ENCODE peak calls at places on chromosomes 7 and 10, in six cellular contexts. R is AG10803, O is foreskin fibroblast, A is fibroblast of lung, V is cardiac fibroblast, X is astrocyte of the spinal cord. G is an unnamed sample.

GRCh38 chr7:127587663-127588018 is 570 bp upstream of the ARF5 start:
- DNase-seq in R (no peak), O (no peak), A (no peak), V (no peak), X (no peak), G (no peak)

GRCh38 chr7:4202154-4202553 is 479.9 kb upstream of the FOXK1 start:
- DNase-seq in R (no peak), O (no peak), A (no peak), V (no peak), X (no peak), G (no peak)

GRCh38 chr7:129262333-129262732 is 37.5 kb downstream of the AHCYL2 start:
- DNase-seq in R (no peak), O (no peak), A (peak; percentile 15), V (no peak), X (peak; percentile 35), G (no peak)

GRCh38 chr7:72283309-72283708 is 128.8 kb downstream of the CALN1 start:
- DNase-seq in R (no peak), O (no peak), A (no peak), V (no peak), X (no peak), G (no peak)

GRCh38 chr7:135755351-135755753 is 6.7 kb upstream of the FAM180A start:
- DNase-seq in R (no peak), O (no peak), A (no peak), V (no peak), X (no peak), G (peak; percentile 32)

GRCh38 chr10:130220251-130221185 is 84.3 kb downstream of the GLRX3 start:
- DNase-seq in R (no peak), O (no peak), A (no peak), V (no peak), X (no peak), G (no peak)

GRCh38 chr7:127717502-127718125 is 65.6 kb downstream of the SND1 start:
- DNase-seq in R (no peak), O (no peak), A (no peak), V (peak; percentile 68), X (peak; percentile 42), G (peak; percentile 35)

GRCh38 chr7:53642361-53642760 is 606.9 kb downstream of the POM121L12 start:
- DNase-seq in R (no peak), O (no peak), A (no peak), V (no peak), X (peak; percentile 11), G (no peak)

GRCh38 chr10:112950714-112951348 is 784 bp downstream of the TCF7L2 start:
- DNase-seq in R (no peak), O (peak; percentile 57), A (peak; percentile 53), V (peak; percentile 57), X (peak; percentile 46), G (peak; percentile 50)

GRCh38 chr10:9382199-9382598 is 1327.7 kb downstream of the GATA3 start:
- DNase-seq in R (no peak), O (no peak), A (no peak), V (no peak), X (no peak), G (no peak)

GRCh38 chr10:32139223-32140073 is 83.2 kb upstream of the KIF5B start:
- DNase-seq in R (peak; percentile 91), O (peak; percentile 97), A (peak; percentile 96), V (peak; percentile 97), X (peak; percentile 97), G (peak; percentile 95)

GRCh38 chr10:46520941-46521340 is 35.5 kb downstream of the GPRIN2 start:
- DNase-seq in R (peak; percentile 44), O (no peak), A (peak; percentile 35), V (peak; percentile 37), X (peak; percentile 73), G (peak; percentile 50)

GRCh38 chr7:4792537-4793126 is 17.2 kb downstream of the AP5Z1 start:
- DNase-seq in R (peak; percentile 22), O (peak; percentile 57), A (peak; percentile 8), V (no peak), X (peak; percentile 15), G (no peak)

GRCh38 chr10:122647383-122647968 is 52.2 kb downstream of the C10orf120 start:
- DNase-seq in R (no peak), O (no peak), A (no peak), V (no peak), X (no peak), G (no peak)

GRCh38 chr7:42227523-42227922 is 9.5 kb downstream of the GLI3 start:
- DNase-seq in R (no peak), O (no peak), A (no peak), V (no peak), X (no peak), G (no peak)

GRCh38 chr7:113217314-113217713 is 99.0 kb upstream of the SMIM30 start:
- DNase-seq in R (no peak), O (no peak), A (no peak), V (no peak), X (no peak), G (no peak)

GRCh38 chr10:77392851-77393250 is 244.8 kb downstream of the KCNMA1 start:
- DNase-seq in R (peak; percentile 96), O (peak; percentile 99), A (peak; percentile 91), V (peak; percentile 99), X (peak; percentile 96), G (peak; percentile 96)

GRCh38 chr10:128398103-128398502 is 271.9 kb upstream of the MKI67 start:
- DNase-seq in R (no peak), O (no peak), A (no peak), V (no peak), X (no peak), G (no peak)

GRCh38 chr10:88152720-88153119 is 289.3 kb downstream of the PTEN start:
- DNase-seq in R (peak; percentile 99), O (peak; percentile 99), A (peak; percentile 77), V (peak; percentile 98), X (peak; percentile 86), G (peak; percentile 96)

GRCh38 chr10:121553861-121554264 is 44.4 kb downstream of the FGFR2 start:
- DNase-seq in R (no peak), O (no peak), A (no peak), V (no peak), X (no peak), G (no peak)

GRCh38 chr7:157554393-157555238 is 217.8 kb downstream of the DNAJB6 start:
- DNase-seq in R (no peak), O (no peak), A (no peak), V (no peak), X (no peak), G (no peak)

GRCh38 chr7:45105588-45106188 is 5.8 kb downstream of the TBRG4 start:
- DNase-seq in R (no peak), O (no peak), A (no peak), V (no peak), X (no peak), G (no peak)

GRCh38 chr10:17213646-17214349 is 12.3 kb upstream of the TRDMT1 start:
- DNase-seq in R (peak; percentile 26), O (peak; percentile 73), A (peak; percentile 70), V (peak; percentile 83), X (peak; percentile 78), G (peak; percentile 27)

DNA sequence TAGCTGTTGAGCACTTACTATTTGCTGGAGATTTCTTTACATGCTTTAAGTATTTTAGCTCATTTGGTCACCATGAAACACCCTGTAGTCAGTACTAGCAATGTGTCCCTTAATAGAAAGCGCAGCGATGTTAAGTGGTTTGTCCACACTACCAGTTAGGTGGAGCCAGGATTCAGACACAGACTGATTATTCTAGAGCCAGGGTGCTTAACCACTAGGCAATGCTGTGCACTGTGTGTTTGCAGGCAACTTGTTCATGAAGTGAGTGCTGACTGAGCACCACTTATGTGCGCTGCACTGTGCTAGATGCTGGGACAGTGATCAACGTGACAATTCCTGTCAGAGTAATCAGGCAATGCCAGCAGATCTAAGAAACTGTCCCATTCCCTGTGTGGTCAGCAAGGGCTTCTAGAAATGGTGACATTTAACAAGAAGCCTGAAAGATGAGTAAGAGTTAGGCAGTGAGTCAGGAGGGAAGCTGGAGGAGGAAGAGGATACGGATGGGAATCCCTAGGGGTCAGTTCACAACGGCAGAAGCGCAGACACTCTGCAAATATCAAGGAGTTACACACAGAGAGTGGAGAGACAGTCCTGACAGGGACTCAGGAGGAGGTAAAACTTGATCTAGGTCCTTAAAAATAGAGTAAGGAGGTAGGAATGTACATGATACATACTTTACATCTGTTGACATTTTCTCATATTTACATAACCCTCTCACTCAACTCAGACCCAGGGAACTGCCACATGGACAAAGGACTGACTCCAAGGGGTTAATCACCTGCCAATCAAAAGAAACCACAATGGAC is 69.7 kb upstream of the EGR2 start:
- DNase-seq in R (peak; percentile 33), O (peak; percentile 38), A (peak; percentile 32), V (peak; percentile 85), X (peak; percentile 54), G (peak; percentile 30)
- H3K4me3 ChIP-seq in R (no peak overlapping the region), O (no peak overlapping the region), A (no peak overlapping the region), V (no peak overlapping the region), X (no peak overlapping the region), G (no peak overlapping the region)

DNA sequence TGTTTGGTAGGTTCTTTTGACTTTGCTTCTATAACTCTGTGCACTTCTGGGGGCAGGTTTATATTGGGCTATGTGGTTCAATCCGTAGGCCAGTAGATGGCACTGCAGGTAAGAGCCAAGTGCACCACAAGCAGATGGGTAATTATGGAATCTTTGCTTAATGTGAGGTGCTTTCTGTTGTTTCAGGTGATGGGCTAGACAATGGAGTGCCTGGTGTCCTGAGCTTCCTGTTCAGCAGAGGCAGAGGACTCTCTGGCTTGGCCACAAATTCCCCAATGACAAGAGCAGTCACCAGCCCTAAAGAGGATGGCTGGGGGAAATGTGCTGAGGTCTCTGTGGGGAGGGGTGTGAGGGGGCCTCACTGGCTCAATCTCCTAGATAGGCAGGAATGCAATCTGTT is 455.0 kb downstream of the CCSER2 start:
- DNase-seq in R (no peak), O (no peak), A (no peak), V (peak; percentile 12), X (peak; percentile 45), G (no peak)
- TF ChIP-seq CTCF in R (no peak), O (peak; percentile 44), A (peak; percentile 22), V (peak; percentile 30), X (peak; percentile 76), G (no peak)

GRCh38 chr7:1000594-1000935 is 17.6 kb downstream of the CYP2W1 start:
- DNase-seq in R (no peak), O (no peak), A (no peak), V (no peak), X (no peak), G (no peak)
- H3K4me3 ChIP-seq in R (no peak overlapping the region), O (no peak overlapping the region), A (no peak overlapping the region), V (no peak overlapping the region), X (no peak overlapping the region), G (no peak overlapping the region)

DNA sequence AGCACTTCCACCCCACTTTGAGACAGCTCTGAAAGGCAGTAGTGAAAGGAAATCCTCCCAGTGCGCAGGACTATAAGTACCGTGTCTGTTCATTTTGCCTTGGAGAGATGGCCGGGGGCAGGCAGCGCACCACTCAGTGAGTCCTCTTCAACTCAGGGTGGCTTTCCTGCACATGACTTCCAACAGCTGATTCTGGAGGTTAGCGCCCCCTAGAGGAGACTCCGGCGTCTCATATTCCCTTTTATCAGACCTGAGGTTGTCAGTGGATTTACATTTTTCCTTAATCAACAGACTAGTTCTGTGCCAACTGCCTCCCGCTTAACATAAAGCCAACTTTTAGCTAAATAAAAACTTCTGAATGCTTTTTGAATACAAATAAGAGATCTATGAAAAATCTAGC is 101.0 kb downstream of the HERPUD2 start:
- DNase-seq in R (no peak), O (no peak), A (no peak), V (no peak), X (no peak), G (no peak)
- TF ChIP-seq CTCF in R (peak; percentile 20), O (peak; percentile 22), A (no peak), V (peak; percentile 27), X (peak; percentile 37), G (peak; percentile 15)